ENCODE peak calls at places on chromosomes 2 and 18, in five cellular contexts. H is breast epithelium, L is fibroblast of mammary gland, A is AG09319, W is brain microvascular endothelial cell. Y is an unnamed sample.

GRCh38 chr2:25979006-25979405 is 3.3 kb downstream of the KIF3C start:
- DNase-seq in W (no peak), H (no peak), L (peak; percentile 21), A (no peak), Y (no peak)

GRCh38 chr2:214103199-214104001 is 307.5 kb upstream of the VWC2L start:
- DNase-seq in W (no peak), A (no peak), L (no peak), H (no peak), Y (no peak)

GRCh38 chr2:232900811-232901701 is 31.0 kb downstream of the SNORC start:
- DNase-seq in H (no peak), L (no peak), W (no peak), A (no peak), Y (peak; percentile 51)

GRCh38 chr2:171999125-171999524 is 628 bp upstream of the METAP1D start:
- DNase-seq in W (no peak), H (no peak), L (peak; percentile 8), A (no peak), Y (no peak)

GRCh38 chr2:6863792-6864191 is 1.9 kb downstream of the CMPK2 start:
- DNase-seq in H (no peak), W (no peak), A (no peak), L (no peak), Y (no peak)

GRCh38 chr2:163347982-163348842 is 387.6 kb downstream of the FIGN start:
- DNase-seq in A (peak; percentile 24), L (peak; percentile 71), H (peak; percentile 71), W (peak; percentile 92), Y (peak; percentile 76)

GRCh38 chr18:12026562-12026961 is 45.3 kb downstream of the IMPA2 start:
- DNase-seq in A (no peak), L (no peak), W (no peak), H (no peak), Y (no peak)

GRCh38 chr2:150234787-150235512 is 252.5 kb downstream of the RND3 start:
- DNase-seq in L (peak; percentile 95), H (no peak), A (peak; percentile 81), W (peak; percentile 38), Y (no peak)

GRCh38 chr2:30860003-30860402 is 52.8 kb upstream of the CAPN13 start:
- DNase-seq in A (no peak), L (no peak), H (no peak), W (no peak), Y (no peak)

GRCh38 chr2:158128168-158128973 is 26.7 kb downstream of the UPP2 start:
- DNase-seq in W (no peak), L (no peak), H (no peak), A (no peak), Y (no peak)

GRCh38 chr2:26763019-26763418 is 1.1 kb upstream of the SLC35F6 start:
- DNase-seq in H (no peak), W (no peak), L (no peak), A (no peak), Y (no peak)

DNA sequence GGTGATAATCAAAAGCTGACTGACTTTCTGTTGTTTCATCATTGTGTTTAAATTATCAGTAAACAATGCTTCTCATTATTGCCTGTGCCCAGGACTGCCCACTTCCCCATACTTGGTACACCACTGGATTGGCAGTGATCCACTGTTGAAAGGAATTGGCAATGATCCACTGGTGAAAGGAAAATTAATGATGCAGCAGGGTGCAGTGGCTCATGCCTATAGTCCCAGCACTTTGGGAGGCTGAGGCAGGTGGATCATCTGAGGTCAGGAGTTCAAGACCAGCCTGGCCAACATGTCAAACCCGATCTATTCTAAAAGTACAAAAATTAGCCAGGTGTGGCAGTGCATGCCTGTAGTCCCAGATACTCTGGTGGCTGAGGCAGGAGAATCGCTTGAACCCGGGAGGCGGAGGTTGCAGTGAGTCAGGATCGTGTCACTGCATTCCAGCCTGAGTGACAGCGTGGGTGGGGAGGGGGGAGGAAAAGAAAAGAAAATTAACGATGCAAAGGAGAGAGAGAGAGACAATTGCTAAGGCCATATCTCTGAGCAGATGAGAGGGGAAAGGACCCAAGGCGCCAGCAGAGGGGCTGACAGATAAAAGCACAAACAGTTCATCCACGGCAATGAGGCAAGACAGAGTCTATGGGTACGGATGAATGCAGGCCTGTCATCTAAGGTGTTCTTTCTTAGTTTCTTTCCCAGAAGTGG is 10.2 kb upstream of the GTF2A1L start:
- DNase-seq in H (no peak), W (peak; percentile 43), L (peak; percentile 59), A (no peak), Y (no peak)
- TF ChIP-seq CTCF in H (no peak), W (no peak), L (no peak), A (no peak), Y (no peak)

GRCh38 chr2:24824966-24825882 is 32.0 kb downstream of the CENPO start:
- DNase-seq in A (no peak), W (no peak), L (peak; percentile 36), H (no peak), Y (no peak)

GRCh38 chr2:24828641-24829040 is 35.4 kb downstream of the CENPO start:
- DNase-seq in W (no peak), L (no peak), A (no peak), H (no peak), Y (no peak)

GRCh38 chr2:24824071-24824588 is 30.9 kb downstream of the CENPO start:
- DNase-seq in H (no peak), W (no peak), L (no peak), A (no peak), Y (no peak)

GRCh38 chr2:24827321-24828261 is 34.4 kb downstream of the CENPO start:
- DNase-seq in W (peak; percentile 83), L (peak; percentile 89), H (peak; percentile 73), A (peak; percentile 72), Y (peak; percentile 77)

DNA sequence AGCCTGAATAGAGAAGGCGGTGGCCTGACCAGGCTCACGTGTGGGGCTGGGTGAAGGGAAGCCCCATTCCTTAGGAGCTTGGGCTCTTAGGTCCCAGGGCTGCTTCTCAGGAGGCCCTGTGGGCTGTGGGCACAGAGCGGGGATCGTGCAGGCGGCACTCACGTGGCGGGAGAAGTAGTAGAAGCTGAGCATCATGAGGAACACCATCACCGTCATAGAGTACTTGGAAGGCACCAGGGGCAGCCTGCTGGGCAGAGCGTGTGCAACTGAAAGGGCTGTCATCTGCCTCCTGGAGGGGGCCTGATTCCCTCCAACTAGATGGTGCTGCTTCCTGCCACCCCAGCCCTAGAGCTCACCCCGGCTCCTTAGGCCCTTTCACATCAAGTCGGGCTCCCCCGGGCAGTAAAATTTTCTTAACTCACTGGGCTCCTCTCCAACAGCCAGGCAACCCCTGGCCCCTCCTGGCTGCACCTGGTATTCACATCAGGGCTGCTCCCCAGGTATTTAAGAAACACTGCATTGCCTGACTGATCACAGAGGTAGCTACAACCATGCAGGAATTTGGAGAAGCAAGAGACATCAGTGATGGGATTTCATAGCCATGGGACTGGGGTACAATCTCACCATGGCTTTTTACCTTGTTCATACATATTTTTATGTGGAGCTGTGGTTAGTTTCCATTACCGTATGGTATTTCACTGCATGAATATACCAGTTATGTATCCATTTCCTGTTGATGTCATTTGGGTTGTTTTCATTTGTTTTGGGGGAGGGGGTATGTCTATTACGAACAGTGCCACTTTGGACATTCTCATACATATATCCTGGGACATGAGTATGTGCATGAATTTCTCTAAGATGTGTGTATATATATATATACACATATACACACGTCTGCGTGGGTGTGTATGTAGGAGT is 32.9 kb downstream of the CENPO start:
- DNase-seq in L (no peak), H (no peak), W (no peak), A (no peak), Y (no peak)
- TF ChIP-seq CTCF in L (no peak), H (no peak), W (peak; percentile 22), A (no peak), Y (no peak)

DNA sequence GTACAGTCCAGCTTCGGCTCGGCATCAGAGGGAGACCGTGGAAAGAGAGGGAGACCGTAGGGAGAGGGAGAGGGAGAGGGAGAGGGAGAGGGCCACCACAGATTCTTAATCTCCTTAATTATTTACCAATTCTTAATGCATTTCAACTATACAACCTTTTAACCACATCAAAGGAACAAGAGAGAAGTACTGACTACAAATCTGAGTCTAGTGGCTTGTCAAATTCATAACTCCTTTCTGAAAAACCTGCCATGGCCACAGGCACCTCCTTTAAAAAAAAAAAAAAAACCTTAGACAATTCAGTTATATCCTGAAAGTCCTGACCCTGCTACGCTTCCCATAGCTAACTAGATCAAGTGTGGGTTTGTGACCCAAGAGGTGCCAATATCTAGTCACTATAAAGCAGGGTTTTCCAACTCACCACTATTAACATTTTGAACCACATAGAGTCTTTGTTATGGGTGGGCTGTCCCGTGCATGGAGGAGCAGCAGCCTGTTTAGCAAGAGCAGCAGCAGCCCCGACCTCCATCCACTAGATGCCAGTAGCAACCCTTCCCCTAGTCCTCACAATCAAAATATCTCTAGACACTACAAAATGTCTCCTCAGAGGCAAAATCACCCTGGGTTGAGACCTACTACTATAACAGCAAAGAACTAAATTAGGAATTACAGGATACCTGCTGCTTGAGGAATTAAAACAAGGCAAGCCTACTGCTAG is 6.8 kb downstream of the ESCO1 start:
- DNase-seq in A (no peak), W (no peak), L (no peak), H (no peak), Y (no peak)
- TF ChIP-seq CTCF in A (no peak), W (peak; percentile 12), L (no peak), H (no peak), Y (no peak)

GRCh38 chr18:26104037-26104436 is 13.6 kb upstream of the SS18 start:
- DNase-seq in A (no peak), W (no peak), L (no peak), H (no peak), Y (no peak)

GRCh38 chr18:26103579-26103978 is 13.2 kb upstream of the SS18 start:
- DNase-seq in A (no peak), H (no peak), W (no peak), L (no peak), Y (peak; percentile 15)
- TF ChIP-seq CTCF in A (no peak), H (no peak), W (peak; percentile 29), L (peak; percentile 1), Y (no peak)

DNA sequence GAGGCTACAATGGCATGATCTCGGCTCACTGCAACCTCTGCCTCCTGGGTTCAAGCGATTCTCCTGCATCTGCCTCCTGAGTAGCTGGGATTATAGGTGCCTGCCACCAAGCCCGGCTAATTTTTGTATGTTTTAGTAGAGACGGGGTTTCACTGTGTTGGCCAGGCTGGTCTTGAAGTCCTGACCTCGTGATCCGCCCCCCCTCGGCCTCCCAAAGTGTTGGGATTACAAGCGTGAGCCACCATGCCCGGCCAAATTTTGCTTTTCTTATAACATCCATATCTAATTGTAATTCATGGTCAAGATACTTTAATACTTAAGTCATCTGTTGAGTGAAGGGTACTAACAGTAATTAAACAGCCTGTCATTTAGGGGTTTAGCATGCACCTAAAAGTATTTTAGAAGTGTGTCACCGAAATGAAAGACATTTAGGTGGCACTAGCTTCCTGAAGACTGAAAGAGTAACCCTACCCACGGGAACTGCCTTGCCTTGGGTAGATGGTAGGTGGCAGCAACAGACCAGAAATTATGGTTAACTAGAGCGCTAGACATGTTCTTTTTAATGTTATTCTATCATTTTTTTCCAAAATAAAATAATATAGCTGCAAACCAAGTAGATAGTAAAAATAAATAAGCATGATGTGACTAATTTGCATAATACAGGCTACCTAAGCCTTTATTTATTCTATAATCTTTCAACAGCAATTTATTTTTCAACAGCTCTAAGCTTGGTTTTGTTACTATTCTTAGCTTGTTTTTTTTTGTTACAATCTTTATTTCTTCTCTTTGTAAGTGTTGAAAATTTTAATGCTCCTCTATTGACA is 8.6 kb upstream of the ACYP2 start:
- DNase-seq in H (no peak), A (no peak), L (peak; percentile 63), W (peak; percentile 61), Y (peak; percentile 22)
- TF ChIP-seq CTCF in H (peak; percentile 48), A (peak; percentile 71), L (peak; percentile 85), W (peak; percentile 87), Y (peak; percentile 74)

GRCh38 chr2:18690342-18690741 is 101.0 kb upstream of the NT5C1B start:
- DNase-seq in L (no peak), W (no peak), A (no peak), H (no peak), Y (peak; percentile 8)
- TF ChIP-seq CTCF in L (peak; percentile 20), W (peak; percentile 52), A (no peak), H (no peak), Y (peak; percentile 25)

Y was measured in nephron progenitor cell.